ENCODE peak calls at places on chromosomes 16 and 17, in eight cellular contexts. T, Y, J, W, N, Z, V and O are unnamed samples.

GRCh38 chr17:2179615-2180295 is 123.8 kb downstream of the SMG6 start:
- DNase-seq in T (peak), Z (no peak), J (no peak), W (no peak), N (peak), Y (peak), V (peak), O (peak)

GRCh38 chr17:79017546-79017945 is 6.4 kb upstream of the C1QTNF1 start:
- DNase-seq in N (no peak), Z (peak), T (no peak), Y (no peak), W (no peak), J (no peak), V (no peak), O (no peak)

GRCh38 chr16:73066927-73067670 is 19.2 kb upstream of the ZFHX3 start:
- DNase-seq in N (no peak), Z (no peak), V (no peak), J (peak), W (no peak), Y (no peak), T (peak), O (no peak)

GRCh38 chr17:20975566-20975965 is 67.2 kb downstream of the USP22 start:
- DNase-seq in Y (no peak), Z (no peak), W (peak), V (no peak), J (no peak), N (no peak), T (no peak), O (no peak)

GRCh38 chr17:51528116-51528515 is 267.8 kb downstream of the UTP18 start:
- DNase-seq in T (no peak), Z (no peak), N (no peak), J (no peak), V (no peak), Y (no peak), W (no peak), O (no peak)

GRCh38 chr16:80463776-80464175 is 77.0 kb upstream of the DYNLRB2 start:
- DNase-seq in Z (no peak), Y (no peak), V (no peak), N (no peak), T (no peak), J (no peak), W (no peak), O (no peak)

GRCh38 chr16:2514333-2515179 is 804 bp downstream of the ATP6V0C start:
- DNase-seq in V (no peak), J (peak), W (no peak), T (no peak), Y (no peak), N (no peak), Z (peak), O (no peak)

GRCh38 chr17:48374650-48375230 is 55.3 kb downstream of the SKAP1 start:
- DNase-seq in Z (peak), V (no peak), Y (no peak), W (peak), T (peak), J (peak), N (peak), O (no peak)

GRCh38 chr17:79607941-79608728 is 2.7 kb downstream of the RBFOX3 start:
- DNase-seq in W (peak), V (peak), Z (peak), J (peak), Y (no peak), N (no peak), T (peak), O (peak)

GRCh38 chr17:2137342-2138098 is 82.6 kb downstream of the HIC1 start:
- DNase-seq in T (peak), J (peak), W (no peak), N (no peak), Y (peak), Z (peak), V (no peak), O (no peak)

GRCh38 chr17:77098884-77099545 is 41.8 kb upstream of the SEC14L1 start:
- DNase-seq in Z (peak), T (peak), N (peak), W (no peak), V (peak), Y (peak), J (no peak), O (peak)

GRCh38 chr16:17211797-17212196 is 259.0 kb downstream of the XYLT1 start:
- DNase-seq in Z (peak), J (peak), N (no peak), T (no peak), Y (no peak), W (no peak), V (no peak), O (no peak)

GRCh38 chr17:33328129-33328528 is 35.0 kb upstream of the ASIC2 start:
- DNase-seq in W (peak), J (peak), Z (peak), T (no peak), Y (no peak), N (no peak), V (no peak), O (no peak)

GRCh38 chr17:35729405-35729833 is 2.0 kb upstream of the RASL10B start:
- DNase-seq in W (no peak), N (no peak), V (no peak), Z (no peak), Y (no peak), J (peak), T (no peak), O (no peak)

GRCh38 chr17:44004077-44004760 is at the start of gene NAGS:
- DNase-seq in Z (no peak), N (peak), W (peak), T (peak), Y (no peak), J (peak), V (no peak), O (no peak)

GRCh38 chr16:4936181-4936990 is 562 bp downstream of the PPL start:
- DNase-seq in Y (peak), J (peak), Z (no peak), T (peak), W (peak), N (peak), V (no peak), O (no peak)

GRCh38 chr16:83734136-83734535 is 73.6 kb upstream of the HSBP1 start:
- DNase-seq in J (no peak), Z (no peak), V (no peak), W (no peak), Y (no peak), T (no peak), N (no peak), O (no peak)

GRCh38 chr17:27378482-27379200 is 77.6 kb upstream of the KSR1 start:
- DNase-seq in J (no peak), W (no peak), V (no peak), T (no peak), Z (no peak), N (no peak), Y (no peak), O (no peak)

GRCh38 chr17:36717088-36717487 is 115.7 kb downstream of the MRM1 start:
- DNase-seq in T (no peak), J (no peak), Y (no peak), N (no peak), V (no peak), Z (no peak), W (no peak), O (no peak)

GRCh38 chr17:59331929-59332889 is 754 bp downstream of the YPEL2 start:
- DNase-seq in W (no peak), Y (peak), J (peak), N (peak), V (peak), Z (peak), T (peak), O (peak)

GRCh38 chr17:61284174-61284573 is 115.5 kb upstream of the TBX2 start:
- DNase-seq in Y (no peak), N (no peak), T (no peak), Z (peak), J (no peak), W (peak), V (peak), O (no peak)

GRCh38 chr17:82283208-82283749 is 9.8 kb upstream of the CSNK1D start:
- DNase-seq in W (peak), Y (no peak), V (no peak), J (no peak), Z (no peak), T (no peak), N (no peak), O (peak)

GRCh38 chr17:77184474-77184873 is 43.7 kb downstream of the SEC14L1 start:
- DNase-seq in V (no peak), N (no peak), W (no peak), T (no peak), Y (no peak), Z (peak), J (no peak), O (no peak)

GRCh38 chr16:74448990-74449389 is 27.7 kb upstream of the CLEC18B start:
- DNase-seq in Z (peak), N (peak), J (no peak), W (peak), T (peak), V (peak), Y (peak), O (peak)

GRCh38 chr16:81815429-81815766 is 36.3 kb downstream of the PLCG2 start:
- DNase-seq in J (peak), W (no peak), T (no peak), Y (no peak), Z (no peak), N (no peak), V (no peak), O (no peak)
- H3K4me3 ChIP-seq in J (no peak), W (no peak), T (no peak), Y (no peak), Z (no peak), N (no peak), V (no peak), O (no peak)

GRCh38 chr16:51113254-51114125 is 37.6 kb downstream of the SALL1 start:
- DNase-seq in Z (no peak), V (no peak), T (no peak), W (no peak), Y (no peak), N (no peak), J (peak), O (no peak)
- H3K4me3 ChIP-seq in Z (no peak), V (no peak), T (no peak), W (no peak), Y (peak), N (no peak), J (peak), O (no peak)

DNA sequence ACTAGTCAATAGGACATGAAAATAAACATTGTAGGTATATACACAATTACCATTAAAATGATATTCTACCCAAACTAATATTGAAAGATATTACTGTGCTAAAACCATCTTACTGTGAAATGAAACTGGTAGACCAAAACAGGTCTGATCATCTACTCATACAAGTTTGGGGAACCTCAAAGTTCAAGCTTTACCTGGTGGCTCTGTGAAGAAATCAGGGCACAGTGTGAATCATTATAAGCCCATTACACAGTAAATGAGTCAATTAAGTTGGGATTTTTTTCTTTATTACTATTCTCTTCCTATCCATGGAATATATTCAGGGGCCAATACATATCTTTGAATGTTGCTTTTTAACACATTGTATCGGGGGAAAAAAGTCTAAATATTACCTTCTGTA is 57.1 kb downstream of the HELZ start:
- DNase-seq in N (no peak), T (no peak), J (no peak), V (no peak), Y (no peak), Z (no peak), W (no peak), O (no peak)
- H3K4me3 ChIP-seq in N (no peak), T (no peak), J (no peak), V (no peak), Y (no peak), Z (no peak), W (no peak), O (no peak)

GRCh38 chr16:57735755-57736418 is at the start of gene KATNB1:
- DNase-seq in N (peak), J (no peak), Y (no peak), W (no peak), V (no peak), T (no peak), Z (no peak), O (no peak)

GRCh38 chr16:57738844-57739243 is 3.3 kb downstream of the KATNB1 start:
- DNase-seq in N (no peak), W (no peak), T (no peak), V (no peak), Z (no peak), J (no peak), Y (no peak), O (no peak)

GRCh38 chr16:57734925-57735754 is 430 bp upstream of the KATNB1 start:
- DNase-seq in V (peak), Y (peak), Z (peak), W (peak), T (peak), N (peak), J (peak), O (peak)

GRCh38 chr16:57734308-57734924 is 1.2 kb upstream of the KATNB1 start:
- DNase-seq in Y (no peak), T (no peak), V (no peak), J (no peak), Z (no peak), N (no peak), W (no peak), O (no peak)

GRCh38 chr16:57736419-57737281 is 1.1 kb downstream of the KATNB1 start:
- DNase-seq in Z (peak), Y (no peak), N (peak), W (peak), T (peak), V (peak), J (peak), O (no peak)
- H3K4me3 ChIP-seq in Z (no peak), Y (peak), N (peak), W (peak), T (peak), V (peak), J (peak), O (peak)

GRCh38 chr16:709651-710499 is 4.3 kb upstream of the FBXL16 start:
- DNase-seq in W (peak), Z (peak), T (no peak), N (no peak), V (peak), Y (no peak), J (peak), O (no peak)

GRCh38 chr16:711084-711483 is 3.8 kb upstream of the METRN start:
- DNase-seq in Z (no peak), N (no peak), W (no peak), J (no peak), T (no peak), V (no peak), Y (no peak), O (no peak)

GRCh38 chr16:708959-709358 is 3.4 kb upstream of the FBXL16 start:
- DNase-seq in V (no peak), N (no peak), W (no peak), Z (no peak), Y (no peak), T (no peak), J (no peak), O (no peak)

GRCh38 chr16:711548-712320 is 3.2 kb upstream of the METRN start:
- DNase-seq in T (peak), Y (peak), Z (peak), N (peak), V (peak), J (peak), W (peak), O (peak)

GRCh38 chr16:710500-711075 is 4.3 kb upstream of the METRN start:
- DNase-seq in Z (no peak), N (no peak), J (no peak), W (no peak), Y (no peak), T (no peak), V (no peak), O (no peak)
- H3K4me3 ChIP-seq in Z (no peak), N (no peak), J (no peak), W (no peak), Y (no peak), T (no peak), V (no peak), O (no peak)